ENCODE peak calls at places on chromosomes 16 and 17, in nine cellular contexts. Z is stimulated activated CD8-positive, alpha-beta memory T cell treated with anti-CD3 and anti-CD28 coated beads, Interleukin-2, amount 100 ng/mL, for 1 hour; E is T-cell; P is GM13977; F is midbrain; I is GM04503; R is amniotic stem cell; L is NCI-H187; K is SK-N-DZ. A is an unnamed sample.

GRCh38 chr17:63772801-63773271 is 561 bp downstream of the CCDC47 start:
- DNase-seq in P (no peak), L (no peak), F (no peak), E (no peak), I (no peak), R (no peak), Z (no peak), K (peak; percentile 38), A (no peak)

GRCh38 chr17:69802045-69802740 is 272.8 kb upstream of the KCNJ16 start:
- DNase-seq in K (no peak), F (no peak), P (no peak), E (no peak), R (no peak), Z (no peak), L (no peak), I (no peak), A (no peak)

GRCh38 chr17:77374170-77374936 is 233.6 kb downstream of the SEC14L1 start:
- DNase-seq in L (no peak), I (no peak), F (peak; percentile 30), P (peak; percentile 89), K (peak; percentile 94), R (peak; percentile 53), E (peak; percentile 61), Z (peak; percentile 56), A (peak; percentile 58)

GRCh38 chr17:2828396-2829038 is 32.3 kb downstream of the RAP1GAP2 start:
- DNase-seq in F (peak; percentile 35), L (peak; percentile 8), I (no peak), E (peak; percentile 51), R (no peak), Z (peak; percentile 67), K (peak; percentile 81), P (peak; percentile 88), A (peak; percentile 58)

GRCh38 chr17:12859520-12859919 is 70.2 kb downstream of the ARHGAP44 start:
- DNase-seq in L (no peak), P (no peak), F (no peak), I (no peak), Z (no peak), K (no peak), E (no peak), R (no peak), A (no peak)

GRCh38 chr16:87236516-87237115 is 80.6 kb downstream of the C16orf95 start:
- DNase-seq in L (no peak), F (no peak), P (no peak), K (no peak), E (no peak), Z (no peak), R (no peak), I (no peak), A (no peak)

GRCh38 chr16:50705436-50706110 is 12.2 kb downstream of the NOD2 start:
- DNase-seq in E (no peak), K (no peak), L (no peak), F (no peak), P (no peak), I (no peak), R (no peak), Z (no peak), A (no peak)

GRCh38 chr16:4948903-4949766 is 9.0 kb upstream of the SEC14L5 start:
- DNase-seq in K (no peak), P (no peak), E (no peak), F (no peak), I (no peak), R (no peak), Z (no peak), L (no peak), A (no peak)

GRCh38 chr17:5097101-5097834 is 14.4 kb downstream of the ZNF232 start:
- DNase-seq in K (peak; percentile 76), R (no peak), E (peak; percentile 47), I (no peak), P (no peak), Z (peak; percentile 30), F (peak; percentile 5), L (peak; percentile 28), A (no peak)

GRCh38 chr17:199195-199604 is 17.8 kb upstream of the DOC2B start:
- DNase-seq in P (no peak), K (no peak), L (no peak), R (no peak), I (no peak), Z (no peak), E (no peak), F (peak; percentile 41), A (no peak)

GRCh38 chr16:81752225-81752875 is 26.7 kb upstream of the PLCG2 start:
- DNase-seq in P (peak; percentile 76), L (no peak), I (no peak), E (no peak), Z (no peak), R (no peak), K (no peak), F (no peak), A (no peak)

GRCh38 chr17:78430892-78431691 is 52.6 kb downstream of the PGS1 start:
- DNase-seq in I (no peak), F (no peak), K (no peak), Z (no peak), L (no peak), P (no peak), R (no peak), E (no peak), A (no peak)

GRCh38 chr17:33369876-33370275 is 76.8 kb upstream of the ASIC2 start:
- DNase-seq in I (no peak), K (no peak), L (no peak), P (no peak), E (no peak), R (no peak), F (no peak), Z (no peak), A (no peak)

GRCh38 chr17:77308768-77309726 is 168.3 kb downstream of the SEC14L1 start:
- DNase-seq in L (no peak), E (no peak), R (no peak), K (no peak), P (no peak), Z (no peak), F (no peak), I (peak; percentile 74), A (no peak)

GRCh38 chr17:31068291-31068690 is 26.5 kb upstream of the NF1 start:
- DNase-seq in Z (peak; percentile 4), F (peak; percentile 30), L (no peak), E (peak; percentile 7), I (no peak), K (peak; percentile 29), P (peak; percentile 55), R (no peak), A (no peak)

GRCh38 chr17:40369923-40370322 is 5.4 kb upstream of the GJD3 start:
- DNase-seq in K (no peak), R (no peak), F (no peak), E (no peak), L (no peak), I (no peak), P (no peak), Z (no peak), A (no peak)